ENCODE peak calls at places on chromosomes 12 and 14, in five cellular contexts. C is bronchial epithelial cell, S is heart right ventricle, P is uterus, W is gastrocnemius medialis. N is an unnamed sample.
A peak's percentile ranks its signal among the peaks of the same experiment; 100 is the strongest.

GRCh38 chr14:50862171-50862570 is 9.7 kb upstream of the ABHD12B start:
- DNase-seq in C (no peak), S (no peak), P (no peak), W (no peak), N (no peak)

GRCh38 chr14:100605706-100606686 is 18.8 kb upstream of the BEGAIN start:
- DNase-seq in C (no peak), S (no peak), P (no peak), W (no peak), N (no peak)

GRCh38 chr14:101665478-101666078 is 95.9 kb upstream of the PPP2R5C start:
- DNase-seq in C (peak; percentile 71), S (no peak), P (peak; percentile 43), W (no peak), N (no peak)

GRCh38 chr14:26839481-26839880 is 241.6 kb upstream of the NOVA1 start:
- DNase-seq in C (peak; percentile 26), S (no peak), P (no peak), W (no peak), N (no peak)

GRCh38 chr14:35085441-35085840 is 36.3 kb downstream of the PPP2R3C start:
- DNase-seq in C (no peak), S (no peak), P (no peak), W (no peak), N (no peak)

GRCh38 chr12:85626031-85626781 is 210.0 kb downstream of the RASSF9 start:
- DNase-seq in C (peak; percentile 91), S (no peak), P (no peak), W (no peak), N (no peak)

GRCh38 chr14:58177125-58177524 is 22.8 kb upstream of the ACTR10 start:
- DNase-seq in C (no peak), S (no peak), P (no peak), W (no peak), N (no peak)

GRCh38 chr14:41285193-41285748 is 321.4 kb upstream of the LRFN5 start:
- DNase-seq in C (peak; percentile 12), S (peak; percentile 15), P (no peak), W (no peak), N (peak; percentile 21)

GRCh38 chr14:77014004-77014604 is 14.4 kb downstream of the IRF2BPL start:
- DNase-seq in C (no peak), S (peak; percentile 80), P (peak; percentile 61), W (no peak), N (no peak)

GRCh38 chr14:99129998-99130397 is 142.0 kb downstream of the BCL11B start:
- DNase-seq in C (no peak), S (no peak), P (no peak), W (no peak), N (peak; percentile 41)

GRCh38 chr12:54340845-54341244 is 15.9 kb downstream of the COPZ1 start:
- DNase-seq in C (no peak), S (no peak), P (no peak), W (no peak), N (no peak)

GRCh38 chr12:84128117-84128991 is 784.2 kb downstream of the SLC6A15 start:
- DNase-seq in C (no peak), S (no peak), P (no peak), W (no peak), N (no peak)

GRCh38 chr12:3107954-3108353 is 30.8 kb downstream of the TSPAN9 start:
- DNase-seq in C (no peak), S (no peak), P (no peak), W (no peak), N (no peak)

DNA sequence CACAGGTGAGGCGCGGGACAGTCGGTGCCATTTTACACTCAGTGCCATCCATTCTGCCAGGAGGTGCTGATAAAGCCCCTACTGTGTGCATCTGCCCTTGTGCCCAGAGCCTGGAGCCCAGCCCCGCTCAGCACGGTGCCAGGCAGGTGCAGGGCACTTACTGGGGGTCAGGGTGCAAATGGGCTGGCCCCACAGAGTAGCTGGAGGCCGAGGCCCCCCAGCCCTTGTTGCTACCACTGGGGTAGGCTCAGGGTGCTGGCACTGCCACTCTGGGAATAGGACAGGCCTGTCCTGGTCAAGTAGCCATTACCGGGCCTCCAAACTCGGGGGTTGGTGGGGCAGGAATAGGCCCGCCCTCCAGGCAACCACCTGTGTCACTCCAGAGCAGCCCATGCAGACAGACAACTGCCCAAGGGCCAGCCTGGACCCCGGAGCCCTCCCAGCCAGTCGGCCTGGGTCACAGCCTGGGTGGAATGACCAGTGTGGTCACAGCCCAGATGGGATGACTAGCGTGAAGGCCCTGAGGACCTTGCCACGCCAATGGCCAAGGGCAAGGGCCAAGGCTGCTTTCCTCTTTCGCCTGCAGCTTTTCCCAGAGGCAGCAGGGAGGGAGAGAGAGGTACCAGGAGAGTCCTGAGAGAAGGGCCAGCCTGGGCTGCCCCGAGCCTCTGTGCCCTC is 3.0 kb downstream of the INF2 start:
- DNase-seq in C (no peak), S (no peak), P (no peak), W (no peak), N (no peak)
- H3K4me3 ChIP-seq in C (no peak overlapping the region), S (no peak overlapping the region), P (no peak overlapping the region), W (no peak overlapping the region), N (no peak overlapping the region)

DNA sequence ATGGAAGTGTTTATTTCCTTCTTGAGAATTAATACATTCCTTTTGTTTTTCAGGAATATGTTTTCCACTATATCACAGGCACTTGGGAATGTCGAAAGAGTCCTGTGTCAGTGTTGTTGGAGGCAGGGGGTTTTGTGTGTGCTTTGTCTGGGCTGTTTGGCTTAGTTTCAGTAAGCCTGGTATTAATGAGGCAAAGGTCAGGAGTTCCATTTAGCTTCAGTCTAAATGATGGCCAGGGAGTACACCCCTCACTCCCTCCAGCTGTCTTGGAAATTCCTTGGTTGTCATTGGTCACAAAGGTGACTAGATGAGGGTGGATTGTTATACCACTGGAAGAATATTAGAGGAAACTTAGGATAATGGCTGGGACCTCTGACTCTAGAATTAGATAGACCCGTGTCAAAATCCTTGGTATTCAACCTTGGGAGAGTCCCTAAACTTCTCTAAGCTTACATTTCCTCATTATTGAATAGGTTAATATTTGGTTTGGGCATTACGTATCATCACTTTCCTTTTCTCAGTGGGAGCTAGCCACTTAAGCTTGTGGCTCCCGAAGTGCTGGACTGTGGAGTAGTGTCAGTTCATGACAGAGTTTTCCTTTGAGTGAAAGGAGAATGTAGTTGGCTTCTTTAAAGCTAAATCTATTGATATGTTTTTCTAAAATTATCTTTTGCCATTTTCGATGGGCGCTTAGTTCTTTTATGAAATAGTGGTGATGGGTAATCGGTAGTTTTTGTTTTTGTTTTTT is 5.2 kb downstream of the FRS2 start:
- DNase-seq in C (no peak), S (no peak), P (no peak), W (no peak), N (no peak)
- H3K4me3 ChIP-seq in C (no peak overlapping the region), S (no peak overlapping the region), P (no peak overlapping the region), W (peak overlapping the region; percentile 31), N (peak overlapping the region; percentile 23)

DNA sequence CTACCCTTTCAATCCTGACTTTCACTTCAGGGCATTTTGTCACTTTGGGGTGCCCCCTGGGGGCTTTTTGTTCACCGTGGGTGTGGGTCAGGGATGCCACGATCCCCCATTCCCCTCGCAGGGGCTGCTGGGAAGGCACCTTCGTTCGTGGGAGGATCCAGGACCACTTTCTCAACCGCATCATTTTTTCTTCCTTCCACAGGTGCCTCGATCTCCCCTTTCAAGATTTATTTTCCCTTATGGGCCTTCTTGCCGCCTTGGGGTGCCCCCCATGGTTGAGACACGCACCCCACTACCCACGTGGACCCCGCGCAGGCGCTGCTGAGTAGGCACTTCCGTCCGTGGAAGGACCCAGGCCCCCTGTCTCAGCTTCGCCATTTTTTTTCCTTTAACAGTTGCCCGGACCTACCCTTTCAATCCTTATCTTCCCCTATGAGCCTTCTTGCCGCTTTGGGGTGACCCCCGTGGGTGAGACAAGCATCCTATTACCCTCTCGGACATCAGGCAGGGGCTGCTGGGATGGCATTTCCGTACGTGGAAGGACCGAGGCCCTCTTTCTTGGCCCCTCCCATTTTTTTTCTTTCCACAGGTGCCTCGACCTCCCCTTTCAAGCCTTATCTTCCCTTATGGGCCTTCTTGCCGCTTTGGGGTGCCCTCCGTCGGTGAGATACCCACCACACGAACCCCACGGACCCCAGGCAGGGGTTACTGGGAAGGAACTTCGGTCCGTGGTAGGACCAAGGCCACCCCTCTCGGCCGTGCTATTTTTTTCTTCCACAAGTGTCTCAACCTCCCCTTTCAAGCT is 268.1 kb downstream of the ALG10 start:
- DNase-seq in C (no peak), S (no peak), P (peak; percentile 6), W (no peak), N (no peak)
- H3K4me3 ChIP-seq in C (no peak overlapping the region), S (no peak overlapping the region), P (no peak overlapping the region), W (no peak overlapping the region), N (no peak overlapping the region)

GRCh38 chr12:25977047-25977446 is 18.6 kb downstream of the RASSF8 start:
- DNase-seq in C (no peak), S (no peak), P (peak; percentile 75), W (no peak), N (no peak)
- H3K4me3 ChIP-seq in C (no peak overlapping the region), S (no peak overlapping the region), P (peak overlapping the region; percentile 11), W (peak overlapping the region; percentile 49), N (peak overlapping the region; percentile 8)

GRCh38 chr12:50005150-50005549 is 20.1 kb downstream of the RACGAP1 start:
- DNase-seq in C (no peak), S (no peak), P (no peak), W (no peak), N (no peak)
- H3K4me3 ChIP-seq in C (no peak overlapping the region), S (no peak overlapping the region), P (no peak overlapping the region), W (no peak overlapping the region), N (no peak overlapping the region)

DNA sequence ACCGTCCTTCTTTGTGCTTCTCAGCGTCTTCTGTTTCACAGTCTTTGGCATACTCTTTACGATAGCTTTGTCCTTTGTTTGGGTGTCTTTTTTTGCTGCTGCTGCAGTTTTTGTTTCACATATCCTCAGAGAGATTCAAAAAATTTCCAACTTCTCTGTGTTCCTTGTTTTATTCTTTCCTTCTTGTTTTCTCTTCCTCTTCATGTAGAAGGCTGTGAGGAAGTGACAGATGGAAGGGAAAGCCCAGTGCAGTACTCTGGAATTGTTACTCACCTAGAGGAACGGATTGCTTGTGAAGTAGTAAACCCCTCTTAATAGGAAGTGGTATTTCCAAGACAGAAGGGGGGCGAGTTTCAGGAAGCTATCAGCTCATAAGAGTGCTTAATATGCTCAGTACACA is 1.7 kb downstream of the CREBL2 start:
- DNase-seq in C (no peak), S (no peak), P (no peak), W (no peak), N (no peak)
- H3K4me3 ChIP-seq in C (no peak overlapping the region), S (no peak overlapping the region), P (no peak overlapping the region), W (peak overlapping the region; percentile 78), N (peak overlapping the region; percentile 78)

DNA sequence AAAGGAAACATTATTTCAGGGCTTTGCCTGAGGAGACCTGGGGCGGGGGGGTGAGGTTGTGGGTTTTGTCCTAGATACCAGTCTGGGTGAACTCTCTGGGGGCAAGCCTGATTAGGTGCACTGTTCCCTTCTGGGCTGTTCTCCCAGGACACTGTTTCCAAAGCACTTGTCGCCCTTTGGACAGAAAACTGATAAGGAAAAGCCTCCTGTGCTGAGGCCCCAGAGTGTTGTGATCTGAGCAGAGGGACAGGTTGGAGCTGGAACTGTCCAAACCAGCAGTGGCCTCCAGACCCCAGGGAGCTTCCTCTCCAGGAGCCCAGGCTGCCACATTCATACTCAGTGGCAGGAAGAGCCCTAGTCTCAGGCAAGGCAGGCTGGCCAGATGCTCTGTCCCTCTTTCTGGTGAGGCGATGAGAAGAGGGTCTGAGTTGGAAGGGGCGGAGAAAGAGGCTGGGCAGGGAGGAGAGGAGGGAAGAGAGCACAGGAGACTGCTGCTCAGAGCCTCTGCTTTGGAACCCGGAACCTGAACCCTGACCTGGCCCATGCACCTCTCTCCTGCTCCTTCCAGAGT is 1.9 kb downstream of the GALNT16 start:
- DNase-seq in C (no peak), S (peak; percentile 51), P (no peak), W (no peak), N (no peak)
- H3K4me3 ChIP-seq in C (no peak overlapping the region), S (no peak overlapping the region), P (peak overlapping the region; percentile 41), W (no peak overlapping the region), N (peak overlapping the region; percentile 59)